ENCODE peak calls at places on chromosomes 13 and 19, in eight cellular contexts. N is body of pancreas, Q is transverse colon, T is suprapubic skin, Y is vagina, O is heart left ventricle, I is IMR-90, V is HepG2. Z is an unnamed sample. For H3K27me3, the result is how much of the 10 kb centered on the place peaks cover.

GRCh38 chr13:52931913-52932312 is 83.5 kb upstream of the PCDH8 start:
- DNase-seq in O (no peak), I (no peak), Y (no peak), N (no peak), Q (no peak), T (no peak), V (no peak), Z (no peak)

GRCh38 chr19:35262101-35262761 is 6.5 kb upstream of the USF2 start:
- DNase-seq in T (peak), N (no peak), O (no peak), Y (peak), Q (peak), V (no peak), I (no peak), Z (no peak)

GRCh38 chr13:77874406-77874805 is 44.2 kb downstream of the EDNRB start:
- DNase-seq in N (no peak), I (peak), T (no peak), O (no peak), V (no peak), Q (no peak), Y (no peak), Z (no peak)

GRCh38 chr19:5313307-5313706 is 27.3 kb downstream of the PTPRS start:
- DNase-seq in N (no peak), Q (no peak), O (no peak), Y (no peak), V (peak), I (no peak), T (no peak), Z (no peak)

GRCh38 chr13:109529964-109530363 is 256.4 kb downstream of the IRS2 start:
- DNase-seq in I (no peak), O (no peak), N (no peak), Q (no peak), V (no peak), T (no peak), Y (no peak), Z (no peak)

GRCh38 chr13:46341112-46341711 is 45.8 kb downstream of the RUBCNL start:
- DNase-seq in Q (no peak), V (no peak), O (no peak), I (peak), T (no peak), N (no peak), Y (peak), Z (no peak)

GRCh38 chr13:98174995-98175394 is 2.1 kb downstream of the RNF113B start:
- DNase-seq in Q (no peak), Y (no peak), I (peak), T (no peak), V (no peak), O (no peak), N (no peak), Z (no peak)

GRCh38 chr19:2905918-2906519 is 5.3 kb downstream of the ZNF57 start:
- DNase-seq in I (no peak), T (no peak), Y (no peak), N (no peak), V (no peak), O (no peak), Q (peak), Z (no peak)

GRCh38 chr19:492091-492531 is 4.2 kb upstream of the MADCAM1 start:
- DNase-seq in Y (no peak), N (no peak), T (no peak), Q (no peak), V (no peak), O (no peak), I (no peak), Z (no peak)

GRCh38 chr13:112764028-112764427 is 74.2 kb downstream of the ATP11A start:
- DNase-seq in I (no peak), T (no peak), Y (no peak), N (no peak), V (no peak), Q (no peak), O (no peak), Z (no peak)
- H3K27me3 ChIP-seq in I (under half), T (under half), Y (under half), N (under half), V (under half), Q (under half), O (under half), Z (under half)

GRCh38 chr19:55079400-55080038 is 3.9 kb downstream of the EPS8L1 start:
- DNase-seq in I (no peak), N (no peak), V (no peak), T (no peak), O (no peak), Q (no peak), Y (no peak), Z (no peak)

GRCh38 chr19:55082023-55082851 is 6.6 kb downstream of the EPS8L1 start:
- DNase-seq in V (no peak), Q (no peak), Y (no peak), N (no peak), I (peak), T (no peak), O (no peak), Z (no peak)

GRCh38 chr19:55081773-55082022 is 6.0 kb downstream of the EPS8L1 start:
- DNase-seq in N (no peak), Q (no peak), Y (no peak), V (no peak), I (no peak), T (no peak), O (no peak), Z (no peak)

GRCh38 chr19:55080121-55080914 is 4.6 kb downstream of the EPS8L1 start:
- DNase-seq in O (peak), N (peak), T (no peak), I (peak), Y (no peak), Q (peak), V (peak), Z (no peak)

GRCh38 chr19:55080915-55081772 is 5.5 kb downstream of the EPS8L1 start:
- DNase-seq in T (no peak), N (peak), I (peak), Q (peak), V (peak), O (peak), Y (no peak), Z (peak)
- TF ChIP-seq POLR2A in T (no peak), N (no peak), I (no peak), Q (peak), V (peak), O (no peak), Y (no peak), Z (no peak)

DNA sequence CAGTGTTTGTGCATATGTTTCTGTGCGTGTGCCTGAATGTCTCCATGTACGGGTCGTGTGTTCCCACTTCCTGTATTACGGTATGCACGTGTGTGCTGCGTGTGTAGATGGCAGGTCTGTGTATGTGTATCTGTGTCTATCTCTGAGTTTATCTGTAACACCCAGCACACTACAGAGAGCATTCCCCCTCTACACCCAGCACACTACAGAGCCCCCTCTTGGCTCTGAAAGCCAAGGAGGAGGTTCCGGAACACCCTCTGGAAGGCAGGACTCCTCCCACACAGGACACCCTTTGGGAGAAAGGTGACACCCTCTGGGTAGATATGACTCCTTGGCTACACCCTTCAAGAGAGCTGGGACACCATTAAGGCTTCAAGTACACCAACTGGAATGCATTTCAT is 2.1 kb upstream of the ERFL start:
- DNase-seq in N (no peak), Y (no peak), I (no peak), Q (no peak), O (no peak), T (no peak), V (no peak), Z (no peak)
- H3K27me3 ChIP-seq in N (under half), Y (under half), I (half or more), Q (half or more), O (half or more), T (half or more), V (under half), Z (under half)

GRCh38 chr19:46634656-46635218 is 1.3 kb downstream of the GNG8 start:
- DNase-seq in O (no peak), Y (no peak), V (no peak), N (no peak), I (no peak), T (no peak), Q (no peak), Z (no peak)

GRCh38 chr19:46633130-46633529 is 2.9 kb downstream of the GNG8 start:
- DNase-seq in V (no peak), N (no peak), Q (no peak), T (no peak), I (no peak), Y (no peak), O (no peak), Z (no peak)

GRCh38 chr19:46631481-46631880 is 4.5 kb downstream of the GNG8 start:
- DNase-seq in Y (no peak), N (no peak), Q (no peak), O (peak), I (peak), T (no peak), V (no peak), Z (no peak)

GRCh38 chr19:46635920-46636761 is at the start of gene GNG8:
- DNase-seq in T (no peak), Y (no peak), Q (no peak), V (no peak), N (no peak), O (no peak), I (no peak), Z (no peak)

DNA sequence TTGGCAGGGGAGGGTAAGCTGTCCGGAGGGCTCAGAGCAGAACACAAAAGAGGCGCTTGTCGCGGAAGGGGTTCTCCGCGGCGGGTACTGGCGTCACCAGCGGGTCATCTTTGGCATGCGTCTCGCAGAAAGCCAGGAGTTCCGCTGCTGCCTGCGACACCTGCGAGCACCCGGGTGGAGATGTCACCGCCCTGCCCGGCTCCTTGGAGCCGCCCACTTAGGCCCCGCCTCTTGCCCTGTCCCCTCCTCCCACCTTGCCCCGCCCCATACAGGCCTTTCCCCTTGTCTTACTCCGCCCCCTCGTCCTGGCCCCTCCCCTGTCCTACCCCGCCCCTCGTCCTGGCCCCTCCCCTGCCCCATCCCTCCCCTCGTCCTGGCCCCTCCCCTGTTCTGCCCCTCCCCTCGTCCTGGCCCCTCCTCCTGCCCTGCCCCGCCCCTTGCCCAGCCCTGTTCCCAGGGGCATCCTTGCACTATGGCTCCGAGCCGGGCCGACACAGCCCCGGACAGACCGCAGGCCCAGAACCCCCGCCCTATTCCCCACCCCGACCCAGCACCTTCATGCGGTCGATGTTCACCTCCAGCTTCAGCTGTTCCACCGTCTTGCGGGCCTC is 1.9 kb downstream of the GNG8 start:
- DNase-seq in N (peak), O (peak), V (no peak), T (peak), I (peak), Q (peak), Y (no peak), Z (no peak)
- TF ChIP-seq POLR2A in N (peak), O (no peak), V (no peak), T (no peak), I (no peak), Q (no peak), Y (no peak), Z (no peak)

GRCh38 chr19:31349160-31349881 is at the start of gene TSHZ3:
- DNase-seq in Q (peak), T (no peak), Y (peak), N (peak), O (peak), V (no peak), I (peak), Z (peak)
- H3K27me3 ChIP-seq in Q (half or more), T (under half), Y (under half), N (under half), O (under half), V (under half), I (under half), Z (under half)

DNA sequence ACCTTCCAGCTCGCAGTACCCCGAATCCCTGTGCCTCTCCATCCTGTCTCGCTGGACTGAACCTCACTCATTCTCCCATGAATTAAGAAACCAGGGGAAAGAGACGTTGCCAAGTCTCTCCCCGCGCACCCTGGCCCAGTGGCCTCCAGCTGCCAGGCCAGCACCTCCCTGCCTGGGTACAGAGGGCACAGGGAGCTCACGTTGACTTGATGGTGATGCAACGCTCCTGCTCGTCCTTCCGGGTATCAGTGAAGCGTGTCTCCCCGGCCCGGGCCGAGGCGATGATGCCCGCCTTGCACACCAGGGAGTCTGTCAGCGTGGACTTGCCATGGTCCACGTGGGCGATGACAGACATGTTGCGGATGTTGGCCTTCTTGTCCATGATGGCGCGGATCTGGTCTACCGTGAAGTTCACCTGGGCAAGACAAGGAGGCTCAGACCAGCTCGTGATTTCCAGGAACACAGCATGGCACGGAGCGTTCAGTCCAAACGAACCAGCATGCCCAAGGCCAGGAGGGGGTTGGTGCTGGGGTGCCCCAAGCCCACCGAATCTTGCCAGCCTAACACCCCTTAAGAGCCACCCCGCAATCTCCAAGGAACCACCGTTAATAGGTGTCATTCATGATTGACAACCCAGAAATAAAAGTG is 1.2 kb downstream of the EEF2 start:
- DNase-seq in Y (peak), I (peak), Q (peak), T (no peak), N (peak), V (no peak), O (peak), Z (peak)
- TF ChIP-seq POLR2A in Y (no peak), I (no peak), Q (no peak), T (no peak), N (no peak), V (peak), O (no peak), Z (peak)

GRCh38 chr19:38531515-38531914 is 86.2 kb downstream of the MAP4K1 start:
- DNase-seq in O (no peak), N (no peak), I (no peak), V (no peak), Q (no peak), T (no peak), Y (no peak), Z (no peak)
- H3K27me3 ChIP-seq in O (under half), N (under half), I (under half), V (under half), Q (under half), T (under half), Y (under half), Z (under half)

GRCh38 chr13:67168384-67168783 is 61.8 kb downstream of the PCDH9 start:
- DNase-seq in O (no peak), T (no peak), V (no peak), I (no peak), N (no peak), Q (no peak), Y (no peak), Z (no peak)
- TF ChIP-seq POLR2A in O (no peak), T (no peak), V (no peak), I (no peak), N (no peak), Q (no peak), Y (no peak), Z (no peak)

GRCh38 chr19:18776288-18776594 is 14.9 kb downstream of the COMP start:
- DNase-seq in O (no peak), N (no peak), V (no peak), I (peak), T (no peak), Q (no peak), Y (no peak), Z (no peak)
- H3K27me3 ChIP-seq in O (under half), N (under half), V (under half), I (under half), T (under half), Q (under half), Y (under half), Z (under half)

DNA sequence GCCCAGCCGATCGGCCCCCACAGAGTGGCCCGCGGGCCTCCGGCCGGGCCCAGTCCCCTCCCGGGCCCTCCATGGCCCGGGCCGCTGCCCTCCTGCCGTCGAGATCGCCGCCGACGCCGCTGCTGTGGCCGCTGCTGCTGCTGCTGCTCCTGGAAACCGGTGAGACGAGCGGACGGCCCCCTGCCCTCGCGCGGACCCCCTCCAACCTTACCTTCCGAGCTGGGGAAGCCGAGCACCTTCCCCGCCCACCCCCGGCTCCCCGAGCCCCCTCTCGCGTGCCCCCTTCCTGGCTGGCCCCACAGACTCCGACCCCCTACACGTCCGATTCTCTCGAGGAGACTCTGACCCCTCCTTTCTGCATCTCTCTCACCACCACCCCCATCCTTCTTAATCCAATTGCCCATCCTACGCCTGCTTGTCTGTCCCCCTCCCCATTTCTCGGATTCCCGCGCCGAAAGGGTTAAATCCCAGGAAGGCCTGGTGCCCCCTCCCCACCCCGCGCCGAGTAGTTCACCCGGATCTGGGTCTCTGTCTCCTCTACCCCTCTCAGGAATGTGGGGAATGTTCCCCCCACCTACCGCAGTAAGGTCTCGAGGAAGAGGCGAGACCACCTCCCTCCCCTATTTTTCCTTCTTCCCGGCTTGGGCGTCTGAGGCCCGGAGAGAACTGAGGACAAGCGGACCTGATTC is 502 bp downstream of the NECTIN2 start:
- DNase-seq in Q (peak), N (no peak), O (peak), V (no peak), T (no peak), I (no peak), Y (no peak), Z (no peak)
- TF ChIP-seq POLR2A in Q (no peak), N (no peak), O (no peak), V (no peak), T (no peak), I (peak), Y (no peak), Z (no peak)

Z was measured in right lobe of liver.